ENCODE peak calls at places on chromosomes 2 and 18, in seven cellular contexts. T is SK-N-SH, X is HepG2, P is K562, N is GM12878, A is HCT116, R is H1. O is an unnamed sample.

GRCh38 chr2:175097297-175097696 is 70.7 kb downstream of the ATF2 start:
- DNase-seq in T (no peak), R (no peak), P (no peak), X (no peak), A (no peak), N (no peak), O (no peak)

GRCh38 chr2:191150451-191151314 is at the start of gene STAT4:
- DNase-seq in R (peak), N (peak), P (no peak), X (no peak), A (peak), T (peak), O (peak)

GRCh38 chr2:33395660-33396249 is 80.7 kb upstream of the RASGRP3 start:
- DNase-seq in R (peak), P (peak), A (peak), T (peak), N (no peak), X (peak), O (no peak)

GRCh38 chr2:71905205-71905604 is 242.5 kb downstream of the CYP26B1 start:
- DNase-seq in T (no peak), P (no peak), N (no peak), A (no peak), X (no peak), R (no peak), O (no peak)

GRCh38 chr18:27577265-27577664 is 392.2 kb upstream of the CHST9 start:
- DNase-seq in T (no peak), A (no peak), N (no peak), R (no peak), X (no peak), P (no peak), O (no peak)

GRCh38 chr2:58206785-58207184 is 34.3 kb downstream of the FANCL start:
- DNase-seq in N (no peak), X (no peak), T (no peak), A (no peak), P (no peak), R (no peak), O (no peak)

GRCh38 chr2:26458365-26459042 is 19.4 kb downstream of the OTOF start:
- DNase-seq in P (no peak), X (no peak), N (no peak), A (no peak), R (no peak), T (no peak), O (no peak)

GRCh38 chr2:162072181-162072702 is 1.8 kb downstream of the DPP4 start:
- DNase-seq in P (no peak), N (no peak), R (no peak), X (peak), T (no peak), A (no peak), O (no peak)

GRCh38 chr2:105324732-105325131 is 4.8 kb downstream of the TGFBRAP1 start:
- DNase-seq in T (no peak), P (no peak), A (no peak), X (no peak), N (no peak), R (no peak), O (no peak)

GRCh38 chr2:187576906-187577305 is 22.7 kb upstream of the TFPI start:
- DNase-seq in N (no peak), X (no peak), P (no peak), R (no peak), T (no peak), A (no peak), O (no peak)

GRCh38 chr2:130778781-130779180 is 23.4 kb downstream of the AMER3 start:
- DNase-seq in A (no peak), X (no peak), R (no peak), P (no peak), N (no peak), T (no peak), O (no peak)

DNA sequence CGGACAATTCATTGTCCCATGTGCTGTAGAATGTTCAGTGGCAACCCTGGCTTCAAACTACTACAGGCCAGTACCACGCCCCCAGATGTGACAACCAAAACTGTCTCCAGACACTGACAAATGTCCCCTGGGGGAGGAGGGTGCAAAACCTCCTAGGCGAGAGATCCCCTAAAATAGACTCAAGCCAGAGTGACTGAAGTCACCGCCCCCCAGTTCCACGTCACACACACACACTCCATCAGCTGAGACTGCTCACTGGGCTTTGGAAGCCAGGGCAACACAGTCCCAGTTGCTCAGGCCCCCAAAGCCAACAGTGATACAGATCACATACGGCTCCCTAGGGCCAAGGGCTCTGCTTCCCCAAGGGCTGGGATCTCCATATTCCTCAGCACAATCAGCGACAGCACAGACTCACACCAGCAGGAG is 19.1 kb downstream of the HDAC4 start:
- DNase-seq in N (peak), P (no peak), T (peak), R (no peak), A (no peak), X (no peak), O (no peak)
- TF ChIP-seq JUND in N (peak), P (no peak), T (no peak), R (no peak), A (no peak), X (no peak), O (no peak)

DNA sequence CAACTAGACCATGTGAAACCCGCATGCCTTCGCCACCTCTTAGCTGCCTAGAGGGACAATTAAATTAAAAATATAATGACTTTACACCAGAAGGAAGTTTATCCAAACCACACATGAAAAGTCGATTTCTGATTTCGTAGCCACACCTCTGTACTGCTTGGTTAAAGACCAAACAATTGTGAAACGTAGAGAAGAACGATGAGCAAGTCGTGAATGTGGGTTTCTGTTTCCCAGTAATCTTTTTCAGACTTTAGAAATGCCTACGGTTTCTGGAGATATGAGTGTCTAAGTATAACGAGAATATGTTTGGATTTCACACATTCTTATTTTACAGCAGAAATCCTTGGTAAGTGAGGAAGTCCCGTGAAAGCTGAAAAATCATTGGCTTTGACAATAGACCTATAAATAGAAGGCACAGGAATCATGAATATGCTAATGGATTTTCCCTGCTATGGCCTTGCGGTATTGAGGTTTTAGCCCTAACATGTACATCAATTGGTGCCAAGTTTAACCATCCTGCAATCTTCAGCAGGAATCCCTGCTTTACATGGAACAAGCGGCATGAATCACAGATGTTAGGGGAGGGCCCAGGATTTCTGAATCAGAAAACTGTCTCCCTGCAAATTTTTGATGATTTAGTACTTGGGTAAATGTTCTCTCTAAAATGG is 105.6 kb downstream of the TTC32 start:
- DNase-seq in P (no peak), A (no peak), R (no peak), N (no peak), X (no peak), T (no peak), O (no peak)
- TF ChIP-seq JUND in P (no peak), A (no peak), R (no peak), N (no peak), X (no peak), T (no peak), O (no peak)

GRCh38 chr2:150141241-150142001 is 346.0 kb downstream of the RND3 start:
- DNase-seq in R (no peak), T (no peak), X (no peak), P (no peak), A (no peak), N (no peak), O (no peak)
- TF ChIP-seq JUND in R (no peak), T (peak), X (no peak), P (no peak), A (no peak), N (no peak), O (no peak)

GRCh38 chr2:159605441-159606178 is 10.7 kb downstream of the BAZ2B start:
- DNase-seq in T (no peak), A (no peak), R (no peak), N (no peak), P (no peak), X (no peak), O (no peak)
- TF ChIP-seq JUND in T (no peak), A (no peak), R (no peak), N (no peak), P (no peak), X (no peak), O (no peak)

GRCh38 chr2:236117861-236118269 is 50.3 kb downstream of the GBX2 start:
- DNase-seq in T (no peak), P (no peak), X (peak), R (no peak), A (no peak), N (no peak), O (no peak)
- TF ChIP-seq JUND in T (no peak), P (no peak), X (no peak), R (no peak), A (no peak), N (no peak), O (no peak)

DNA sequence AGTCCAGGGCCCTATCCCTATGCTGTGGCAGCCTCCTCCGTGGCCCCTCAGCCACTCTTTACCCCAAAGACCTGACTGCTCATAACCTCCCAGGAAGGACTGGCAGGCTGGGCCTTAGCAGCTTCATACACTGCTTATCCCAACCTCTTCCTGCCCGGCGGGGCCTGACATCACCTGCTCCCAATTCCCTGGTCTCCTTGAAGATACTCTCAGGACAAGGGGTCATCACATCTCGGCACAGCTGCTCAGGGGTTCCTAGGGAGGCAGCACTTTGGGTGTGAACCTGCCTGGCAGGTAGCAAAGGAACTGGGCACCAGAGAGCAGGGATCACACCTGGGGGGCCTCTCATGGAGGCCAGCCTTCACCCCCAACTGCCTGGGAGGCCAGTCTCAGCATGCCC is 68.5 kb downstream of the PLB1 start:
- DNase-seq in A (no peak), X (no peak), R (no peak), N (no peak), T (no peak), P (no peak), O (no peak)
- TF ChIP-seq JUND in A (no peak), X (no peak), R (no peak), N (no peak), T (no peak), P (no peak), O (no peak)

GRCh38 chr18:48184118-48184517 is 225.1 kb downstream of the ZBTB7C start:
- DNase-seq in R (no peak), A (no peak), X (no peak), T (no peak), N (no peak), P (no peak), O (no peak)

GRCh38 chr18:48186861-48187260 is 222.3 kb downstream of the ZBTB7C start:
- DNase-seq in N (no peak), X (no peak), T (peak), A (no peak), R (peak), P (no peak), O (no peak)

GRCh38 chr18:48183613-48184012 is 225.6 kb downstream of the ZBTB7C start:
- DNase-seq in T (no peak), A (no peak), X (no peak), R (no peak), N (no peak), P (no peak), O (no peak)

GRCh38 chr18:48188609-48189008 is 220.6 kb downstream of the ZBTB7C start:
- DNase-seq in T (no peak), P (no peak), A (no peak), R (peak), X (no peak), N (no peak), O (no peak)

DNA sequence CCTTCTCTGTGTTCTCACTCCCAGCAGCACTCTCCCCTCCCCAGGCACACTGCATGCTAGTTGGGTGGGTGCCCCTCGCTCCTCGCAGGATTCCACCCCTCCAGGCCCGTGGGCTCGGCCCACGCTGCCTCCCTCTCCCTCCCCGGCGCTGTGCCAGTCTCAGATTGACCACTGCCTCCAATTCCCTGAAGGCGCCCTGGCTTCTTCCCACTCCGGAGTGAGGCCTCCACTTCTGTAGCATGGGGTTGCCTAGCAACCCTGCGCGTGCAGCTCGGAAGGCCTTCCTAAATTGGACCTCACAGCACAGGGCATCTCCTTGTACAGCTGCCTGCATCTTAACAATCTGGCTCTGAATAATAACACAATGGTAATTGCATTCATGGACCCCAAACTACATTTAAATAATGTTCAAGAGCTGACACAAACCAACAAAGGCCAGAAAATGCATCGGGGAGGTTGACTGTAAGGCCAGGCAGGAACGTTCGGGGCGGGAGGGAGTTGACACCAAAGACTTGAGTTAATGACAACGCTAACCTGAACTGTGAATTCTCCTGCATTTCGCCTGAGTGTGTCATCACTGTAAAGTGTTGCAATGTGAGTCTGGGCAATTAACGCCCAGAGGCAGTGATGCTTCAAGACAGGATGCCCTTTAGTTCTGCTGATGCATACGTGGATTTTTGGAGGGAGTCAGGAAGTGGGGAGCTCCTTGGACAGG is 222.9 kb downstream of the ZBTB7C start:
- DNase-seq in N (no peak), R (no peak), X (no peak), T (peak), P (no peak), A (no peak), O (peak)
- TF ChIP-seq JUND in N (no peak), R (no peak), X (no peak), T (no peak), P (no peak), A (no peak), O (no peak)

DNA sequence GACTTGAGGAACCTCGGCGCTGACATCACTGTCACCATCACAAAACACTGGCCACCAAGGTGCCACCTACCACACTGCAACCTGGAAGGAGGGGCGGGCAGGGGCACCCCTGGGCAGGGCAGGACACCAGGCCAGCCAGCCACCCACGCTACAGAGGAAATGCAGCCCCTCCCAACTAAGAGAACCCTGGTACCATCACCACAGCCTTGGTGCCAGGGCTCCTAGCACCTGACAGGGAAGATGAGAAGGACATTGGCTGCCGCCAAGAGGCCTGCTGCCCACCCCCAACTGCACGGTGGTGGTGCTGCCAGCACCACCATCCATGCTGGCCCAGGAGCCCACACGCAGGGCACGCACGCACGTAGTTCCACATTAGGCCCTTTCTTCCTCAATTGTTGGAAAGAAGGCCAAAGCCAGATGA is 88.7 kb downstream of the HDAC4 start:
- DNase-seq in P (no peak), T (no peak), N (no peak), R (no peak), A (no peak), X (no peak), O (no peak)
- TF ChIP-seq JUND in P (no peak), T (no peak), N (no peak), R (no peak), A (no peak), X (no peak), O (no peak)

DNA sequence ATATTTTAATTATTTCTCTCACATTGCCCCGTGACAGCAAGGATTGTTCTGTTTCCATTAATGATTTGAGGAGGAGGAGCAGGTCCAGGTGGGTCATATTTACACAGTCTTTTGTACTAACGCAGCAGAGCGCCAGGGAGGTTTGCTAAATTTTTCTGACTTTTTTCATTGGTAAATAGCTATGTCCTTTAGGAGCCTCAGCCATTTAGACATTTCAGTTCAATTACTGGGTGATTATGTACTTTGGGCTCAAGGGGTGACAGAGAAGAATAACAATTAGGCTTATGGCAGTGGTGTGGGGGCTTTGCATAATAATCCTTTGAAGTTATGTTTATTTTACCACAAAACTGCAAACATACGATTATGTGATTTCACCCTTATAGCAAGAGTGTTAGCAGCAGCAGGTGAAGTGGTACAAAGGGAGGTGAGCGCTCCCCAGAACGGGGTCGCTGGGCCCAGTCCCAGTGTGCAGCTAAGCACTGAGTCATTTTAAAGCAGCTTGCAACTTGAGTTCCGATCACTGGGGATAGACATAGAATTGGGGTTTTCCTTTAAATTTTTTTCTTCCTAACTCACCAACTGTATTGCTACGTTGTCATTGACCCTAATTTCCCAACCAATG is 80.3 kb downstream of the TSHZ1 start:
- DNase-seq in A (no peak), X (peak), N (no peak), T (no peak), P (no peak), R (no peak), O (no peak)
- TF ChIP-seq JUND in A (no peak), X (no peak), N (no peak), T (no peak), P (no peak), R (no peak), O (no peak)

O was measured in T47D.